ENCODE peak calls at places on chromosomes 6 and 20, in nine cellular contexts. One of them, this sample, is unnamed.

GRCh38 chr20:49452011-49452482 is 30.4 kb downstream of the KCNB1 start:
- DNase-seq in MM.1S: no peak
- DNase-seq in H1: no peak
- DNase-seq in K562: no peak
- DNase-seq in GM12878: no peak
- DNase-seq in H9: no peak
- DNase-seq in fibroblast of lung: no peak
- DNase-seq in keratinocyte: no peak
- DNase-seq in mammary epithelial cell: no peak
- DNase-seq in this sample: no peak

GRCh38 chr20:56964886-56965285 is 301.6 kb downstream of the BMP7 start:
- DNase-seq in MM.1S: peak; percentile 62
- DNase-seq in mammary epithelial cell: no peak
- DNase-seq in GM12878: no peak
- DNase-seq in fibroblast of lung: no peak
- DNase-seq in H9: no peak
- DNase-seq in H1: no peak
- DNase-seq in K562: no peak
- DNase-seq in keratinocyte: no peak
- DNase-seq in this sample: no peak

GRCh38 chr6:114327074-114327473 is 15.7 kb downstream of the HS3ST5 start:
- DNase-seq in H9: no peak
- DNase-seq in keratinocyte: no peak
- DNase-seq in mammary epithelial cell: no peak
- DNase-seq in GM12878: no peak
- DNase-seq in MM.1S: no peak
- DNase-seq in H1: no peak
- DNase-seq in fibroblast of lung: no peak
- DNase-seq in K562: no peak
- DNase-seq in this sample: no peak

GRCh38 chr6:41602864-41603608 is 35.2 kb upstream of the MDFI start:
- DNase-seq in H1: peak; percentile 61
- DNase-seq in fibroblast of lung: peak; percentile 86
- DNase-seq in GM12878: peak; percentile 24
- DNase-seq in H9: peak; percentile 88
- DNase-seq in mammary epithelial cell: peak; percentile 65
- DNase-seq in K562: peak; percentile 83
- DNase-seq in keratinocyte: no peak
- DNase-seq in MM.1S: peak; percentile 64
- DNase-seq in this sample: peak; percentile 89

GRCh38 chr6:7262037-7262461 is 51.0 kb downstream of the SSR1 start:
- DNase-seq in mammary epithelial cell: peak; percentile 48
- DNase-seq in H1: no peak
- DNase-seq in MM.1S: no peak
- DNase-seq in GM12878: no peak
- DNase-seq in fibroblast of lung: no peak
- DNase-seq in keratinocyte: peak; percentile 9
- DNase-seq in H9: peak; percentile 97
- DNase-seq in K562: peak; percentile 57
- DNase-seq in this sample: peak; percentile 76

GRCh38 chr20:54470697-54471096 is 4.7 kb upstream of the DOK5 start:
- DNase-seq in keratinocyte: no peak
- DNase-seq in mammary epithelial cell: no peak
- DNase-seq in H1: no peak
- DNase-seq in K562: no peak
- DNase-seq in H9: no peak
- DNase-seq in fibroblast of lung: no peak
- DNase-seq in MM.1S: no peak
- DNase-seq in GM12878: no peak
- DNase-seq in this sample: no peak

GRCh38 chr20:7984192-7984591 is 35.4 kb downstream of the TMX4 start:
- DNase-seq in keratinocyte: no peak
- DNase-seq in H9: peak; percentile 80
- DNase-seq in fibroblast of lung: no peak
- DNase-seq in mammary epithelial cell: no peak
- DNase-seq in MM.1S: no peak
- DNase-seq in GM12878: no peak
- DNase-seq in H1: peak; percentile 70
- DNase-seq in K562: no peak
- DNase-seq in this sample: no peak

GRCh38 chr6:33696538-33697518 is 14.7 kb downstream of the UQCC2 start:
- DNase-seq in GM12878: no peak
- DNase-seq in fibroblast of lung: peak; percentile 85
- DNase-seq in K562: no peak
- DNase-seq in H1: no peak
- DNase-seq in mammary epithelial cell: peak; percentile 31
- DNase-seq in MM.1S: no peak
- DNase-seq in keratinocyte: no peak
- DNase-seq in H9: peak; percentile 62
- DNase-seq in this sample: peak; percentile 84

GRCh38 chr6:152257581-152257980 is 379.6 kb downstream of the SYNE1 start:
- DNase-seq in GM12878: no peak
- DNase-seq in H9: no peak
- DNase-seq in fibroblast of lung: no peak
- DNase-seq in MM.1S: no peak
- DNase-seq in H1: no peak
- DNase-seq in keratinocyte: no peak
- DNase-seq in mammary epithelial cell: no peak
- DNase-seq in K562: no peak
- DNase-seq in this sample: no peak

GRCh38 chr6:68633654-68634502 is 1.2 kb upstream of the ADGRB3 start:
- DNase-seq in fibroblast of lung: no peak
- DNase-seq in GM12878: no peak
- DNase-seq in H9: no peak
- DNase-seq in H1: no peak
- DNase-seq in K562: no peak
- DNase-seq in MM.1S: peak; percentile 13
- DNase-seq in keratinocyte: no peak
- DNase-seq in mammary epithelial cell: no peak
- DNase-seq in this sample: no peak

GRCh38 chr6:38169826-38170526 is 350.4 kb downstream of the ZFAND3 start:
- DNase-seq in mammary epithelial cell: no peak
- DNase-seq in H9: peak; percentile 71
- DNase-seq in keratinocyte: no peak
- DNase-seq in GM12878: no peak
- DNase-seq in H1: no peak
- DNase-seq in K562: no peak
- DNase-seq in MM.1S: no peak
- DNase-seq in fibroblast of lung: no peak
- DNase-seq in this sample: no peak

GRCh38 chr6:137487947-137488735 is 6.1 kb downstream of the OLIG3 start:
- DNase-seq in keratinocyte: no peak
- DNase-seq in H9: no peak
- DNase-seq in MM.1S: no peak
- DNase-seq in mammary epithelial cell: no peak
- DNase-seq in K562: no peak
- DNase-seq in GM12878: no peak
- DNase-seq in fibroblast of lung: no peak
- DNase-seq in H1: no peak
- DNase-seq in this sample: peak; percentile 53

GRCh38 chr6:3765415-3765814 is 13.9 kb upstream of the PXDC1 start:
- DNase-seq in keratinocyte: no peak
- DNase-seq in fibroblast of lung: no peak
- DNase-seq in MM.1S: no peak
- DNase-seq in mammary epithelial cell: no peak
- DNase-seq in GM12878: no peak
- DNase-seq in K562: no peak
- DNase-seq in H9: no peak
- DNase-seq in H1: no peak
- DNase-seq in this sample: no peak

GRCh38 chr20:32678948-32679347 is 5.2 kb upstream of the C20orf203 start:
- DNase-seq in MM.1S: no peak
- DNase-seq in keratinocyte: no peak
- DNase-seq in H9: no peak
- DNase-seq in GM12878: no peak
- DNase-seq in H1: no peak
- DNase-seq in fibroblast of lung: peak; percentile 28
- DNase-seq in mammary epithelial cell: no peak
- DNase-seq in K562: no peak
- DNase-seq in this sample: peak; percentile 35

GRCh38 chr20:8309638-8310037 is 177.6 kb downstream of the PLCB1 start:
- DNase-seq in H1: no peak
- DNase-seq in MM.1S: peak; percentile 18
- DNase-seq in fibroblast of lung: no peak
- DNase-seq in mammary epithelial cell: no peak
- DNase-seq in H9: peak; percentile 32
- DNase-seq in K562: no peak
- DNase-seq in keratinocyte: no peak
- DNase-seq in GM12878: no peak
- DNase-seq in this sample: no peak

GRCh38 chr6:39834278-39834677 is 42.1 kb downstream of the DAAM2 start:
- DNase-seq in mammary epithelial cell: no peak
- DNase-seq in keratinocyte: no peak
- DNase-seq in K562: no peak
- DNase-seq in fibroblast of lung: no peak
- DNase-seq in MM.1S: no peak
- DNase-seq in H1: no peak
- DNase-seq in H9: no peak
- DNase-seq in GM12878: no peak
- DNase-seq in this sample: no peak

GRCh38 chr20:61514018-61514755 is 262.1 kb downstream of the CDH4 start:
- DNase-seq in MM.1S: no peak
- DNase-seq in mammary epithelial cell: no peak
- DNase-seq in keratinocyte: no peak
- DNase-seq in H9: no peak
- DNase-seq in GM12878: no peak
- DNase-seq in H1: no peak
- DNase-seq in K562: no peak
- DNase-seq in fibroblast of lung: no peak
- DNase-seq in this sample: no peak

DNA sequence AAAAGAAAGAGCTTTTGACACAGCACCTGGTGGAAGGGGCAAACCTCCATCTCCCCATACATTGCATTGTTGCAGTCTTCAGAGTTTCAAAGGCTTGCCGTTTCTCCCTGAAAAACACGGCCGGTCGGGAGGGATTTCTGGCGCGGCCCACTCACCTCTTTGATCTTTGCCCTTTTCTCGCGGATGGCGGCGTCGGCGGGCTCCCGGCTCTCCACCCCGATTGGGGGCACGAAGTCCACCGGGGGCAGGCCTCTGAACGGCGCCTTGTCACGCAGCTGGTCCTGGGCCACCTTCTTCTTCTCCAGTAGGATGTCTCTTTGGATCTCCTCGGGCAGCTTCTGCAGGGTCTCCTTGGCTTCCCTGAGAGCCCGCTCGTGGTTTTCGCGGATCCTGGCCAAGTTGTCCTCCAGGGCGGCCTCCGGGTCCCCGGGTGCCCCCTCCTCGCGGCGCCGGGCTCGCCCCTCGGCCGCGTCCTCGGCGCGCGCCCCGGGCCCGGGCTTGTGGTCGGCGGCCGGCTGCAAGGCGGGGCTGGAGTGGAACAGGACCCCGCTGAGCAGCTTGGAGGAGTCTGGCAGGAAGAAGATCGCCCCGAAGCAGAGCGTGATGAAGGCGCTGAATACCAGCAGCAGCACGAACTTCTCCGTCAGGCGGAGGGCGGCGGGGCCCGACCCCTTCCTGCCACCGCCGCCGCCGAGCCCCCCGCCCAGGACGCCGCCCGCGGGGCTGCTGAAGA is 1.1 kb downstream of the MAN1A1 start:
- DNase-seq in H9: peak; percentile 47
- DNase-seq in GM12878: no peak
- DNase-seq in H1: no peak
- DNase-seq in K562: peak; percentile 43
- DNase-seq in keratinocyte: no peak
- DNase-seq in mammary epithelial cell: no peak
- DNase-seq in MM.1S: peak; percentile 27
- DNase-seq in fibroblast of lung: no peak
- DNase-seq in this sample: peak; percentile 76
- H3K9ac ChIP-seq in H9: no peak overlapping the region
- H3K9ac ChIP-seq in GM12878: peak overlapping the region; percentile 78
- H3K9ac ChIP-seq in H1: no peak overlapping the region
- H3K9ac ChIP-seq in K562: peak overlapping the region; percentile 94
- H3K9ac ChIP-seq in keratinocyte: peak overlapping the region; percentile 68
- H3K9ac ChIP-seq in mammary epithelial cell: no peak overlapping the region
- H3K9ac ChIP-seq in MM.1S: peak overlapping the region; percentile 93
- H3K9ac ChIP-seq in fibroblast of lung: peak overlapping the region; percentile 71
- H3K9ac ChIP-seq in this sample: peak overlapping the region; percentile 86

DNA sequence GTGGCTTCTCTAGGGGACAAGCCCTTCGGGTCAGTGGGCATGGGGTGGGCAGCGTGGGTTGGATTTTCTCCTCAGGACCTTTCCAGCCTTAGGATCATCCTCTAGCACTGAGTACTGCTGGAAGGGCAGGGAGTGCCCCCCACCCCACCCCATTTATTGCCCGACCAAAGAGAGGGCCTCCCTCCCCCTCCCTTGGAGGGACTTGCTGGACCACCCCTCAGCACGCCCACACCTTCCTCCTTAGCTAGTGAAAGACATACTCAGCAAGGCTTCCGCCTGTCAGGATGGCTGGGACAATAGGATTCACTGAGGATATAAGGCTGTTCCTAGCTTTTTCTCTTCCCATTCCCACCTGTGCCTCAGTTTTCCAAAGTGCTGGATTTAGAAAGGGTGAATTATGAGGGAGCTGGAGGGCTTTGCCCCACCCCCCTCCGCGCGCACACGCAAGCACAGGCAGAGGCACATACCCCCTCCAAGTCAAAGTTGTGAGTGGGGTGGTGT is 859 bp upstream of the SLC29A1 start:
- DNase-seq in fibroblast of lung: no peak
- DNase-seq in keratinocyte: no peak
- DNase-seq in mammary epithelial cell: no peak
- DNase-seq in GM12878: no peak
- DNase-seq in MM.1S: no peak
- DNase-seq in K562: no peak
- DNase-seq in H1: no peak
- DNase-seq in H9: no peak
- DNase-seq in this sample: peak; percentile 39
- H3K4me1 ChIP-seq in fibroblast of lung: peaks cover 25% of the 10 kb centered on the region
- H3K4me1 ChIP-seq in keratinocyte: peaks cover 47% of the 10 kb centered on the region
- H3K4me1 ChIP-seq in mammary epithelial cell: peaks cover 57% of the 10 kb centered on the region
- H3K4me1 ChIP-seq in GM12878: peaks cover 35% of the 10 kb centered on the region
- H3K4me1 ChIP-seq in MM.1S: peaks cover 35% of the 10 kb centered on the region
- H3K4me1 ChIP-seq in K562: peaks cover 88% of the 10 kb centered on the region
- H3K4me1 ChIP-seq in H1: peaks cover 49% of the 10 kb centered on the region
- H3K4me1 ChIP-seq in H9: peaks cover 24% of the 10 kb centered on the region
- H3K4me1 ChIP-seq in this sample: peaks cover 18% of the 10 kb centered on the region

GRCh38 chr20:42204261-42204660 is 586.1 kb upstream of the CHD6 start:
- DNase-seq in mammary epithelial cell: no peak
- DNase-seq in H1: no peak
- DNase-seq in K562: no peak
- DNase-seq in H9: no peak
- DNase-seq in fibroblast of lung: no peak
- DNase-seq in MM.1S: no peak
- DNase-seq in GM12878: no peak
- DNase-seq in keratinocyte: no peak
- DNase-seq in this sample: peak; percentile 38
- TF ChIP-seq CTCF in mammary epithelial cell: no peak
- TF ChIP-seq CTCF in H1: peak; percentile 29
- TF ChIP-seq CTCF in K562: peak; percentile 53
- TF ChIP-seq CTCF in H9: peak; percentile 59
- TF ChIP-seq CTCF in fibroblast of lung: no peak
- TF ChIP-seq CTCF in MM.1S: peak; percentile 38
- TF ChIP-seq CTCF in GM12878: peak; percentile 22
- TF ChIP-seq CTCF in keratinocyte: no peak
- TF ChIP-seq CTCF in this sample: peak; percentile 32

DNA sequence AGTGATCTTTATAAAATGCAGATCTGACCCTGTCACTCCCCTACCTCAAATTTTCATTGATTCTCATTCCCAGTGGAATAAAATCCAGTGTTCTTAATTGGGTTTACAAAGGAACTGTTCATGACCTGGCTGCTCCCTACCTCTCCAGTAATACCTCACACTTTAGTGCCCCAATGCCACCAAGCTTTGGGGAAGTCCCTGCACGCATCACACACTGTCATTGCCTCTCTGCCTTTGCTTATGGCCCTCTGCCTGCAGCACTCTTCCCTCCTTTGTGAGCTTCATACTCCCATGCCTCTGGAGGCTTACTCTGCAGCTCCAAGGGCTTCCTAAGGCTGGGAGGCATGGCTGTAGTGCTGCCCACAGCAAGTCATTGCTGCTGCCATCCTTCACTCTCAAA is 57.4 kb downstream of the TMC2 start:
- DNase-seq in mammary epithelial cell: no peak
- DNase-seq in K562: no peak
- DNase-seq in fibroblast of lung: no peak
- DNase-seq in GM12878: no peak
- DNase-seq in keratinocyte: no peak
- DNase-seq in H1: no peak
- DNase-seq in MM.1S: no peak
- DNase-seq in H9: no peak
- DNase-seq in this sample: no peak
- H3K9ac ChIP-seq in mammary epithelial cell: no peak overlapping the region
- H3K9ac ChIP-seq in K562: no peak overlapping the region
- H3K9ac ChIP-seq in fibroblast of lung: no peak overlapping the region
- H3K9ac ChIP-seq in GM12878: no peak overlapping the region
- H3K9ac ChIP-seq in keratinocyte: no peak overlapping the region
- H3K9ac ChIP-seq in H1: no peak overlapping the region
- H3K9ac ChIP-seq in MM.1S: no peak overlapping the region
- H3K9ac ChIP-seq in H9: no peak overlapping the region
- H3K9ac ChIP-seq in this sample: no peak overlapping the region

This sample was measured in kidney.